ENCODE peak calls at places on chromosomes 11 and 22, in nine cellular contexts. One of them, this sample, is unnamed.

GRCh38 chr11:113862430-113862829 is 12.9 kb downstream of the USP28 start:
- DNase-seq in hepatocyte: no peak
- DNase-seq in neural progenitor cell: peak; percentile 48
- DNase-seq in GM23338: peak; percentile 67
- DNase-seq in astrocyte: peak; percentile 36
- DNase-seq in PC-3: peak; percentile 35
- DNase-seq in HCT116: no peak
- DNase-seq in H1: no peak
- DNase-seq in fibroblast of lung: no peak
- DNase-seq in this sample: no peak

GRCh38 chr11:128582496-128583366 is 4.6 kb downstream of the ETS1 start:
- DNase-seq in HCT116: no peak
- DNase-seq in neural progenitor cell: peak; percentile 50
- DNase-seq in astrocyte: peak; percentile 97
- DNase-seq in fibroblast of lung: peak; percentile 95
- DNase-seq in H1: peak; percentile 50
- DNase-seq in GM23338: peak; percentile 89
- DNase-seq in PC-3: peak; percentile 97
- DNase-seq in hepatocyte: peak; percentile 63
- DNase-seq in this sample: peak; percentile 71

GRCh38 chr22:39446239-39446721 is 10.5 kb upstream of the MGAT3 start:
- DNase-seq in GM23338: peak; percentile 77
- DNase-seq in HCT116: no peak
- DNase-seq in hepatocyte: peak; percentile 66
- DNase-seq in neural progenitor cell: peak; percentile 45
- DNase-seq in fibroblast of lung: no peak
- DNase-seq in PC-3: no peak
- DNase-seq in H1: no peak
- DNase-seq in astrocyte: no peak
- DNase-seq in this sample: no peak

GRCh38 chr22:47943729-47944700 is 1181.6 kb downstream of the TBC1D22A start:
- DNase-seq in PC-3: no peak
- DNase-seq in GM23338: no peak
- DNase-seq in H1: no peak
- DNase-seq in HCT116: no peak
- DNase-seq in neural progenitor cell: no peak
- DNase-seq in hepatocyte: no peak
- DNase-seq in fibroblast of lung: no peak
- DNase-seq in astrocyte: no peak
- DNase-seq in this sample: no peak

GRCh38 chr11:107011977-107012376 is 6.3 kb downstream of the GUCY1A2 start:
- DNase-seq in hepatocyte: no peak
- DNase-seq in astrocyte: no peak
- DNase-seq in fibroblast of lung: peak; percentile 54
- DNase-seq in neural progenitor cell: no peak
- DNase-seq in PC-3: peak; percentile 67
- DNase-seq in H1: no peak
- DNase-seq in GM23338: no peak
- DNase-seq in HCT116: no peak
- DNase-seq in this sample: no peak

GRCh38 chr11:106137758-106138157 is 60.3 kb downstream of the AASDHPPT start:
- DNase-seq in H1: no peak
- DNase-seq in fibroblast of lung: no peak
- DNase-seq in neural progenitor cell: no peak
- DNase-seq in astrocyte: no peak
- DNase-seq in HCT116: no peak
- DNase-seq in PC-3: no peak
- DNase-seq in hepatocyte: no peak
- DNase-seq in GM23338: no peak
- DNase-seq in this sample: no peak

GRCh38 chr11:65112226-65112550 is 516 bp downstream of the TM7SF2 start:
- DNase-seq in neural progenitor cell: peak; percentile 65
- DNase-seq in hepatocyte: no peak
- DNase-seq in astrocyte: no peak
- DNase-seq in fibroblast of lung: no peak
- DNase-seq in HCT116: no peak
- DNase-seq in PC-3: no peak
- DNase-seq in H1: no peak
- DNase-seq in GM23338: peak; percentile 64
- DNase-seq in this sample: no peak

GRCh38 chr11:17629113-17629512 is 82.1 kb downstream of the OTOG start:
- DNase-seq in PC-3: no peak
- DNase-seq in astrocyte: no peak
- DNase-seq in HCT116: no peak
- DNase-seq in fibroblast of lung: no peak
- DNase-seq in H1: no peak
- DNase-seq in neural progenitor cell: no peak
- DNase-seq in hepatocyte: no peak
- DNase-seq in GM23338: no peak
- DNase-seq in this sample: no peak

DNA sequence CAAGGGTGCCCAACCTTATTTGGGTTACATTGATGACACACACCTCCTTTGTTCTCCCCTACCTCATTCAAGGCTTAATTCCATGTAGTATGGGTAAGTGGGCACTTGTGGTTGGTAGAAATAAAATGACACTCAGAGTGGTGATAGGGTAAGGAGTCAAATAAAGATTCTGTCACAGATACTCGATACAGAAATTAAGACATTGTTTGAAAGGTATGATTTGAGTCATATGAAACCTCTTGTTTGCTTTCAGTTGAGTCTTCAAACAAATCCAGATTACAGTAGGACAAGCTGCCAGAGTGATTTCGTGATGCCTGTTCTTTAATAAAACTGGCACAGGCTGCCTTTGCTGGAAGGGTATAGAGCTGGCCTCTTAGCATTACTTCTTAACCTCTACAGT is 182.4 kb downstream of the SPON1 start:
- DNase-seq in PC-3: peak; percentile 45
- DNase-seq in astrocyte: no peak
- DNase-seq in neural progenitor cell: no peak
- DNase-seq in H1: no peak
- DNase-seq in GM23338: no peak
- DNase-seq in HCT116: no peak
- DNase-seq in fibroblast of lung: no peak
- DNase-seq in hepatocyte: no peak
- DNase-seq in this sample: no peak
- H3K4me3 ChIP-seq in PC-3: no peak overlapping the region
- H3K4me3 ChIP-seq in astrocyte: no peak overlapping the region
- H3K4me3 ChIP-seq in neural progenitor cell: no peak overlapping the region
- H3K4me3 ChIP-seq in H1: no peak overlapping the region
- H3K4me3 ChIP-seq in GM23338: no peak overlapping the region
- H3K4me3 ChIP-seq in HCT116: no peak overlapping the region
- H3K4me3 ChIP-seq in fibroblast of lung: no peak overlapping the region
- H3K4me3 ChIP-seq in hepatocyte: no peak overlapping the region
- H3K4me3 ChIP-seq in this sample: no peak overlapping the region

GRCh38 chr11:115759622-115760527 is 255.7 kb upstream of the CADM1 start:
- DNase-seq in PC-3: no peak
- DNase-seq in hepatocyte: peak; percentile 49
- DNase-seq in H1: no peak
- DNase-seq in neural progenitor cell: peak; percentile 73
- DNase-seq in fibroblast of lung: peak; percentile 19
- DNase-seq in HCT116: no peak
- DNase-seq in astrocyte: peak; percentile 10
- DNase-seq in GM23338: peak; percentile 71
- DNase-seq in this sample: no peak
- TF ChIP-seq EZH2 in PC-3: no peak
- TF ChIP-seq EZH2 in hepatocyte: peak; percentile 31
- TF ChIP-seq EZH2 in H1: peak; percentile 67
- TF ChIP-seq EZH2 in neural progenitor cell: no peak
- TF ChIP-seq EZH2 in fibroblast of lung: peak; percentile 19
- TF ChIP-seq EZH2 in HCT116: no peak
- TF ChIP-seq EZH2 in astrocyte: no peak
- TF ChIP-seq EZH2 in GM23338: peak; percentile 55
- TF ChIP-seq EZH2 in this sample: no peak

GRCh38 chr22:35749808-35750207 is 32.1 kb downstream of the APOL5 start:
- DNase-seq in astrocyte: peak; percentile 20
- DNase-seq in hepatocyte: no peak
- DNase-seq in GM23338: no peak
- DNase-seq in fibroblast of lung: no peak
- DNase-seq in H1: no peak
- DNase-seq in HCT116: no peak
- DNase-seq in PC-3: no peak
- DNase-seq in neural progenitor cell: no peak
- DNase-seq in this sample: no peak
- H3K4me3 ChIP-seq in astrocyte: no peak overlapping the region
- H3K4me3 ChIP-seq in hepatocyte: no peak overlapping the region
- H3K4me3 ChIP-seq in GM23338: no peak overlapping the region
- H3K4me3 ChIP-seq in fibroblast of lung: no peak overlapping the region
- H3K4me3 ChIP-seq in H1: no peak overlapping the region
- H3K4me3 ChIP-seq in HCT116: no peak overlapping the region
- H3K4me3 ChIP-seq in PC-3: no peak overlapping the region
- H3K4me3 ChIP-seq in neural progenitor cell: no peak overlapping the region
- H3K4me3 ChIP-seq in this sample: no peak overlapping the region

DNA sequence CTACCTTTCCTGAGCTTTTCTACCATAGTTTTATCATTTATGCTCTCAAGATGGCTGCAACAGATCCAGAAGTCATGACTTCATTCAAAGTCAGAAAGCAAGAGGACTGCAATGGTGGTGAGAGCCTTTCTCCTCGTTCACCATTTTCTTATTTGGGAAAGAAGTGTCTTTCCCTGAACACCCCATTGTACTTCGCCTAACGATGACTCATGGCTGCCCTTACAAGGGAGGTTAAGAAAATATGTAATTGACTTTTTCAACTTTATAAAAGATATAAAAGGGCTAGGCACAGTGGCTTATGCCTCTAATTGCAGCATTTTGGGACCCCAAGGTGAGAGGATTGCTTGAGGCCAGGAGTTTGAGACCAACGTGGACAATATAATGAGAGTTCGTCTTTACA is 541.7 kb downstream of the METTL15 start:
- DNase-seq in PC-3: peak; percentile 28
- DNase-seq in astrocyte: peak; percentile 10
- DNase-seq in fibroblast of lung: peak; percentile 30
- DNase-seq in neural progenitor cell: no peak
- DNase-seq in HCT116: no peak
- DNase-seq in hepatocyte: no peak
- DNase-seq in GM23338: no peak
- DNase-seq in H1: no peak
- DNase-seq in this sample: no peak
- TF ChIP-seq EZH2 in PC-3: no peak
- TF ChIP-seq EZH2 in astrocyte: no peak
- TF ChIP-seq EZH2 in fibroblast of lung: no peak
- TF ChIP-seq EZH2 in neural progenitor cell: no peak
- TF ChIP-seq EZH2 in HCT116: no peak
- TF ChIP-seq EZH2 in hepatocyte: no peak
- TF ChIP-seq EZH2 in GM23338: no peak
- TF ChIP-seq EZH2 in H1: no peak
- TF ChIP-seq EZH2 in this sample: no peak

GRCh38 chr11:26837154-26837553 is 115.3 kb upstream of the SLC5A12 start:
- DNase-seq in H1: no peak
- DNase-seq in HCT116: no peak
- DNase-seq in GM23338: no peak
- DNase-seq in PC-3: no peak
- DNase-seq in fibroblast of lung: no peak
- DNase-seq in astrocyte: no peak
- DNase-seq in neural progenitor cell: no peak
- DNase-seq in hepatocyte: no peak
- DNase-seq in this sample: no peak
- H3K4me3 ChIP-seq in H1: no peak overlapping the region
- H3K4me3 ChIP-seq in HCT116: no peak overlapping the region
- H3K4me3 ChIP-seq in GM23338: no peak overlapping the region
- H3K4me3 ChIP-seq in PC-3: no peak overlapping the region
- H3K4me3 ChIP-seq in fibroblast of lung: no peak overlapping the region
- H3K4me3 ChIP-seq in astrocyte: no peak overlapping the region
- H3K4me3 ChIP-seq in neural progenitor cell: no peak overlapping the region
- H3K4me3 ChIP-seq in hepatocyte: no peak overlapping the region
- H3K4me3 ChIP-seq in this sample: no peak overlapping the region

DNA sequence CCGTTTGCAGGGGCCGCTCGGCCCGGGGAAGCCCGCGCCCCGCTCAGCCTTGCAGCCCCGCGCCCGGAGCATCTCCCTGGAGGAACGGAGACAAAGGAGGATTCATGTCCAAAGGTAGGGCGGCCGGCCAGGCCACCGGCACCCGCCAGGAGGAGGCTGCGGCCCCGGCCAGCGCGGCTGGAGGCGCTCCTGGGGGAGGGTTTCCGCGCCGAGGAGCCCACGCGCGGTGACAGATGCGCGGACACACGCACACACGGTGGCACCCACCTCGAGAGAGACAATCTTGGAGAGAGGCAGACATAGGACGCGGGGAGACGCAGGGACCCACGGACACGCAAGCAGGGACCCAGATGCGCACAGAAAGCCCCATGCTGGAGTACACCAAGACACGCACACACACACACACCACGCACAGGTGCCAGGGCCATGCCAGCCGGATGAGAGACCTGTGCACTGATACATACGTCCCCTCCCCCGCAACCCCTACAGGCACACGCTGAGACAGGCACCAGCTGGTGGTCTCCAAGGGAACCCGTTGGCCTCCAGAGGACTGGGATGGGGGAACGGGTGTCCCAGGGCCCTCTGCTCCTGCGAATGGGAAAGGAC is 7.8 kb downstream of the SEPTIN3 start:
- DNase-seq in hepatocyte: no peak
- DNase-seq in GM23338: peak; percentile 72
- DNase-seq in H1: no peak
- DNase-seq in neural progenitor cell: peak; percentile 42
- DNase-seq in HCT116: no peak
- DNase-seq in fibroblast of lung: no peak
- DNase-seq in PC-3: no peak
- DNase-seq in astrocyte: no peak
- DNase-seq in this sample: no peak
- TF ChIP-seq EZH2 in hepatocyte: no peak
- TF ChIP-seq EZH2 in GM23338: no peak
- TF ChIP-seq EZH2 in H1: no peak
- TF ChIP-seq EZH2 in neural progenitor cell: no peak
- TF ChIP-seq EZH2 in HCT116: no peak
- TF ChIP-seq EZH2 in fibroblast of lung: no peak
- TF ChIP-seq EZH2 in PC-3: no peak
- TF ChIP-seq EZH2 in astrocyte: peak; percentile 62
- TF ChIP-seq EZH2 in this sample: no peak

DNA sequence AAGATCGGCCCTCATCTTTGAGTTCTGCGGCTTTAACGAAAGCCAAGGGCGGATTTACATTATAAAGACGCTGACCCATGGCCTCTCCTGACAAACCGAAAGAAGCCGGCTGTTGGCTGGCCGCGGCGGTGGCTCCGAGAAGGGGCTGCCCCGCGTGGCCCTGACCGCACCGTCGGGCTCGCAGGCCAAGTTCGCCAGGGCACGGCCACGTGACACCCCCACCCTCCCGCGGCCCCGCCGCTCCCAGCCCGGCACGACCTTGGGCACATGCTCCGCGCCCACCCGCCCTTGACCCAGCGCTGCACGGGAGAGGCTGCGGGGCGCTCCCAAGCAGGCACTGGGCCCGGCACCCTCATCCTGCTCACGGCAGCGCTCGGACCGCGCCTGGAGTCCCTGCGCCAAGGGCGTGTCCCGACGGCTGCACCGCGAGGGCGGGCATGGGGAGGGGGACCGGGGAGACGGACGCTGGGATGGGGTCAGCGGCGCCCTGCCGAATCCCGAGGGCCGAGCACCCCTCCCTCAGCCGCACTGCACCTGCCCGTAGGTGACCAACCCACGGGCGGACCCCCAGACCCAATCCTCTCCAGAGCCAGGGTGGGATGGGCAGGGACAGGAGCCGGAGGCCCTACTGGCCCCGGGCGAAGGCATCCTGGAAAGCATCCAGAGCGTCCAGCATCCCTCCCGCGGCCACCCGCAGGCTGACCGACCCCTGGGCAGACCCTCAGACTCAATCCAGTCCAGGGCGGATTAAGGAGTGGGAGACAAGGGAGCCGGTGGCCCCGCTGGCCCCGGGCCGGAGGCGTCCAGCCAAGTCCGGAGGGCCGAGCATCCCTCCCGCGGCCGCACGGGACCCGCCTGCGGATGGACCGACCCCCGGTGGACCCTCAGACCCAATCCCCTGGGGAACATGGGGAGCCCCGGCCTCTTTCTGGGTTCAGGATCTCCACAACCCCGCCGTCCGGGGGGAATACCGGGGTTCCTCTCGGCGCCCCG is 759 bp downstream of the CPT1A start:
- DNase-seq in astrocyte: no peak
- DNase-seq in GM23338: peak; percentile 73
- DNase-seq in fibroblast of lung: peak; percentile 77
- DNase-seq in HCT116: no peak
- DNase-seq in neural progenitor cell: peak; percentile 34
- DNase-seq in PC-3: peak; percentile 59
- DNase-seq in H1: no peak
- DNase-seq in hepatocyte: peak; percentile 69
- DNase-seq in this sample: peak; percentile 62
- H3K4me3 ChIP-seq in astrocyte: peak overlapping the region; percentile 45
- H3K4me3 ChIP-seq in GM23338: peak overlapping the region; percentile 74
- H3K4me3 ChIP-seq in fibroblast of lung: peak overlapping the region; percentile 83
- H3K4me3 ChIP-seq in HCT116: peak overlapping the region; percentile 74
- H3K4me3 ChIP-seq in neural progenitor cell: peak overlapping the region; percentile 39
- H3K4me3 ChIP-seq in PC-3: peak overlapping the region; percentile 78
- H3K4me3 ChIP-seq in H1: peak overlapping the region; percentile 31
- H3K4me3 ChIP-seq in hepatocyte: peak overlapping the region; percentile 38
- H3K4me3 ChIP-seq in this sample: peak overlapping the region; percentile 56